ENCODE peak calls at places on chromosomes 5 and 9, in six cellular contexts. S is adrenal gland, G is suprapubic skin, F is spleen, P is GM23338, K is HL-60. D is an unnamed sample.

GRCh38 chr9:18569941-18570630 is 96.1 kb downstream of the ADAMTSL1 start:
- DNase-seq in S (no peak), G (no peak), F (no peak), P (no peak), K (no peak), D (no peak)

GRCh38 chr9:110531776-110532175 is 47.8 kb downstream of the SVEP1 start:
- DNase-seq in S (no peak), G (no peak), F (no peak), P (no peak), K (no peak), D (no peak)

GRCh38 chr9:121498150-121498486 is 1.5 kb downstream of the GGTA1 start:
- DNase-seq in S (peak; percentile 87), G (no peak), F (no peak), P (peak; percentile 93), K (no peak), D (peak; percentile 56)

GRCh38 chr9:115591584-115591984 is 473.6 kb upstream of the TNC start:
- DNase-seq in S (peak; percentile 72), G (peak; percentile 79), F (no peak), P (peak; percentile 60), K (peak; percentile 2), D (peak; percentile 75)

GRCh38 chr9:99140685-99141314 is 35.9 kb downstream of the TGFBR1 start:
- DNase-seq in S (peak; percentile 69), G (no peak), F (no peak), P (peak; percentile 75), K (no peak), D (no peak)

GRCh38 chr5:150778517-150779396 is at the start of gene SMIM3:
- DNase-seq in S (peak; percentile 90), G (peak; percentile 86), F (peak; percentile 94), P (peak; percentile 92), K (peak; percentile 63), D (peak; percentile 86)

GRCh38 chr5:146447734-146448380 is 724 bp downstream of the TCERG1 start:
- DNase-seq in S (no peak), G (peak; percentile 66), F (no peak), P (peak; percentile 25), K (no peak), D (no peak)

GRCh38 chr5:124180523-124181461 is 565.6 kb downstream of the ZNF608 start:
- DNase-seq in S (no peak), G (no peak), F (no peak), P (no peak), K (no peak), D (no peak)

GRCh38 chr5:178588769-178589168 is 1.4 kb downstream of the COL23A1 start:
- DNase-seq in S (no peak), G (no peak), F (no peak), P (no peak), K (no peak), D (no peak)

GRCh38 chr9:89515416-89515815 is 17.5 kb upstream of the SEMA4D start:
- DNase-seq in S (peak; percentile 91), G (no peak), F (no peak), P (no peak), K (no peak), D (no peak)

GRCh38 chr9:26331223-26331622 is 561.4 kb downstream of the CAAP1 start:
- DNase-seq in S (no peak), G (no peak), F (no peak), P (no peak), K (no peak), D (no peak)

GRCh38 chr5:123755587-123756324 is 243.8 kb downstream of the CSNK1G3 start:
- DNase-seq in S (no peak), G (no peak), F (no peak), P (no peak), K (no peak), D (no peak)

GRCh38 chr5:156326718-156327259 is at the start of gene SGCD:
- DNase-seq in S (peak; percentile 75), G (peak; percentile 79), F (no peak), P (peak; percentile 16), K (no peak), D (peak; percentile 35)

GRCh38 chr5:39353714-39354399 is 10.4 kb downstream of the C9 start:
- DNase-seq in S (no peak), G (no peak), F (no peak), P (no peak), K (no peak), D (no peak)

GRCh38 chr5:142009886-142010285 is 2.9 kb downstream of the GNPDA1 start:
- DNase-seq in S (no peak), G (no peak), F (no peak), P (no peak), K (no peak), D (no peak)

GRCh38 chr9:131239307-131239975 is 36.9 kb downstream of the FAM78A start:
- DNase-seq in S (no peak), G (no peak), F (no peak), P (no peak), K (no peak), D (no peak)

GRCh38 chr9:96567203-96567700 is 52.4 kb downstream of the CDC14B start:
- DNase-seq in S (no peak), G (peak; percentile 68), F (peak; percentile 87), P (no peak), K (no peak), D (no peak)

DNA sequence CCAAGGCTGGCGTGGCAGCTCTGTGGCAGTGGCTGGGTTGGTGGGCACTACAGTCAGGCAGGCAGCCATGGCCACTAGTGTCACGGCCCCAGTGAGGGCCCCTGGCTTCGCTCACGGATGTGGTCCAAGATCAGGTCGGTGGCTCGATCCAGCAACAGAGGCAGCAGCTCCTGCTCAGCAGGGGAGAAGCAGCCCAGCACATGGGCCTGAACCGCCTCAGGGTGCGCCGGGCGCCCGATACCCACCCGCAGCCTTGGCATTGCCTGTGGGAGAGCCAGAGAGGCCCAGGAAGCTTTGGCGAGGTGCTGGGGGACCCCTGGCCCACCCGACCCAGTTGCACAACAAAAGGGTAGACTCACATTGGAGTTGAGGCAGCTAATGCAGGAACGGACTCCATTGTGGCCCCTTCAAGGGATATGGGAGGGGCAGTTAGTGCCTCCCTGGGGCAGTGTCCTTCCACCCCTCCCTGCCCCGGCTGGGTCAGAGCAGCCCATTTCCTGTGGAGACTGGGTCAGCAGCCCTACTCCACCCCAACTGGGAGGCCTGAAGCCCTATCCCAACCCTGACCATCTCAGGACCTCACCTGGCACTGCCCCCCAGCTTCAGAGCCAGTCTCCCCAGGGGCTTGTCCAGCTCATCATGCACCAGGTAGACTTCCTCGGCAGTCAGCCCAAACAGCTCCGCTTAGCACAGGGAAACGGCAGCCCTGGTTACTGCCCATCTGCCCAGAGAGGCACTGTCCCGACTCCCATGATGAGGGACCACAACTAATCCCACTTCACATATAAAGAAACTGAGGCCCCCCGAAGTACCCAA is 1.2 kb downstream of the PTRH1 start:
- DNase-seq in S (no peak), G (no peak), F (peak; percentile 82), P (no peak), K (no peak), D (no peak)
- H3K4me3 ChIP-seq in S (no peak overlapping the region), G (peak overlapping the region; percentile 70), F (peak overlapping the region; percentile 73), P (peak overlapping the region; percentile 66), K (no peak overlapping the region), D (peak overlapping the region; percentile 71)

DNA sequence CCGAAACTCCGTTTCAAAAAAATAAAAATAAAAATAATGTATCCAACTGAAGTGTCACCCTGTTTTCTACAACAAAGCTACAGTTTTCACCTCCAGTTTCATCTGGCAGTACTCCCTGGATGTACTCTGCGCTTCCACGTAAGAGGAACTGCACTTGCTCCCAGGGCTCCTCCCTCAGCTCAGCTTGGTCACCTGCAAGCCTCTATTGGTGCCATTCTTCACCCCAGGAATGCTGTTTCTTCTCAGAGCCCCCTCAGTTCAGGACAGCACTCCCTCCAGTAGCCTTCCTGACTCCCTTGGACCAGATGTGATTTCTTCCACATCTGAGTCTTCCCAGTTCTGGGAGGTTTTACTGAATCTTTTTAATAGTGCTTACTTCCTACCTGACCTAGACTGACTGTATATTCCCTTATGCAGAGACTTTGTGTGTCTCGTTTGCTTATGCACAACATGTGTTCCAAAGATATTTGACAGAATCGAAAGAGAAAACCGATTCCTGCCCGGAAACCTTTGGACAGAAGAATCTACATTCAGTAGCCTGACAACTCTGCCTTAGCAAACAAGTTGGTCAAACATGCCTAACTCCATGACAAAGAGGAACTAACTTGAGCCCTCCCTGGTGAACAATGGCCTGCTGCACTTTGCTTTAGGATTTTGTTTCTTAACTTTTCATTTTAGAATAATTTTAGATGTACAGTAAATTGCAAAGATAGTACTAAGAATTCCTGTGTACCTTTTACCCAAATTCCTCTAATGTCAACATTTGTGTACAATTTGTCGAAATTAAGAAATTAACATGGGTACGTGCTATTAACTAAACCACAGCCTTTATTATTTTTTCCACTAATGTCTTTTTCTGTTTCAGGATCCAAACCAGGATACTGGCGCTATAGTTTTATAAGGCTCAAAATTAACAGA is 814 bp downstream of the CCDC125 start:
- DNase-seq in S (peak; percentile 41), G (no peak), F (no peak), P (peak; percentile 30), K (no peak), D (peak; percentile 54)
- H3K27ac ChIP-seq in S (peak overlapping the region; percentile 55), G (peak overlapping the region; percentile 68), F (peak overlapping the region; percentile 84), P (no peak overlapping the region), K (peak overlapping the region; percentile 71), D (peak overlapping the region; percentile 89)

GRCh38 chr9:14351206-14351605 is 37.3 kb upstream of the NFIB start:
- DNase-seq in S (no peak), G (no peak), F (no peak), P (no peak), K (no peak), D (no peak)

GRCh38 chr9:14350766-14351165 is 36.8 kb upstream of the NFIB start:
- DNase-seq in S (no peak), G (no peak), F (no peak), P (no peak), K (no peak), D (no peak)

GRCh38 chr9:14348241-14349140 is 34.5 kb upstream of the NFIB start:
- DNase-seq in S (no peak), G (no peak), F (no peak), P (peak; percentile 75), K (no peak), D (no peak)

GRCh38 chr9:14349141-14349817 is 35.3 kb upstream of the NFIB start:
- DNase-seq in S (no peak), G (no peak), F (no peak), P (no peak), K (no peak), D (no peak)

DNA sequence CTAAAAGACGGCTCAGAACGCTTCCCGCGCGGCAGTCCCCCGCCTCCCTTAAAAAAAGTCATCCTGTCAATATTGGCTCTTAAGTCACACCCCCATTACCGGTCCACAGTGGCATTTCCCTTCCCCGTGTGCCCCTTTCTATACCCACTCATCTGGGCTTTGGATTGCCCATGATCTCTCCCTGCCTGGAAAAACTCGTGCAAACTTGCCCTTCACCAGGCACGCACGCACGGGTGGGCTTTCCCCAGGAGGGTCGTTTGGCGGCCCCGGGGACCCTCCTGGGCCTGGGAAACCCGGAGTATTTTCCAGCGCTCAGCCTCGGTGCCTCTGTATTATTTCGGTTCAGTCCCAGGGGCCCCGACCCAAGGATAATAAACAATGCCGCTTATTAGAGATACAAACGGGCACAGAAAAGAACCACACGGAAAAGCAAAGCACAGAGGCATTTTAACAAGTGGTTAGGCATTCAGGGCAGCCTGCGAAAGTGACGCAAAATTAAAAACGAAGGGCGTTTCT is 35.9 kb upstream of the NFIB start:
- DNase-seq in S (no peak), G (no peak), F (no peak), P (no peak), K (no peak), D (no peak)
- H3K4me3 ChIP-seq in S (no peak overlapping the region), G (peak overlapping the region; percentile 61), F (no peak overlapping the region), P (peak overlapping the region; percentile 88), K (no peak overlapping the region), D (peak overlapping the region; percentile 49)

DNA sequence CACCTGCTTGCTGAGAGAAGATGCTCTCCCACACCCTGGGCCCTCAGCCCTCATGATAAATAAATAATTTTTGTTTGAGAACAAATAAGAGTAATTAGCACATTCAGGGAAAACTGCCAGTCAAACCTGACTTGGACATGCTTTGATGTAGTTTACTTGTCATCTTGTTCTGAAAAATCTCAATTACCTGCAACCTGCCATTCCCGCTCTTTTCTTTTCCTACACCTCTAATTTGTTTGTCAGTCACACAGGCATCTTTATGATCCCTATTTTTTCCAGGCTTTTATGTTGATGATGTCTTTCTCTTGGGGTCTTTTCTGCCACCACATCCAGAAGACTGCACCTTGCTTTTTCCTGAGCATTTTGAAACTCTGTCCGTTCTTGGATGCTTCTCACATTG is 28.6 kb upstream of the TGFBI start:
- DNase-seq in S (no peak), G (no peak), F (no peak), P (no peak), K (no peak), D (no peak)
- H3K27ac ChIP-seq in S (no peak overlapping the region), G (no peak overlapping the region), F (no peak overlapping the region), P (no peak overlapping the region), K (no peak overlapping the region), D (no peak overlapping the region)